ENCODE peak calls at places on chromosomes 7 and 10, in four cellular contexts. I, N, S and C are unnamed samples.

GRCh38 chr10:102395677-102396197 is at the start of gene NFKB2:
- DNase-seq in I (no peak), N (no peak), S (no peak), C (no peak)

GRCh38 chr7:84236398-84236797 is 41.8 kb upstream of the SEMA3A start:
- DNase-seq in I (no peak), N (peak; percentile 75), S (no peak), C (no peak)

GRCh38 chr7:81501220-81501619 is 268.6 kb downstream of the HGF start:
- DNase-seq in I (no peak), N (peak; percentile 83), S (no peak), C (no peak)

GRCh38 chr7:70271617-70272081 is 673.4 kb downstream of the AUTS2 start:
- DNase-seq in I (peak; percentile 48), N (peak; percentile 26), S (no peak), C (peak; percentile 66)

GRCh38 chr7:69399038-69399800 is 199.1 kb upstream of the AUTS2 start:
- DNase-seq in I (peak; percentile 64), N (no peak), S (no peak), C (no peak)

GRCh38 chr10:49539320-49539885 is 482 bp upstream of the ERCC6 start:
- DNase-seq in I (peak; percentile 10), N (peak; percentile 46), S (peak; percentile 36), C (peak; percentile 15)

GRCh38 chr10:118459642-118460193 is 117.6 kb upstream of the FAM204A start:
- DNase-seq in I (peak; percentile 64), N (peak; percentile 55), S (peak; percentile 59), C (peak; percentile 68)

GRCh38 chr10:100646033-100646432 is 99.3 kb upstream of the PAX2 start:
- DNase-seq in I (no peak), N (no peak), S (no peak), C (no peak)

GRCh38 chr10:111976557-111976956 is 207.0 kb downstream of the GPAM start:
- DNase-seq in I (no peak), N (no peak), S (no peak), C (no peak)

GRCh38 chr7:54812747-54813146 is 53.7 kb upstream of the SEC61G start:
- DNase-seq in I (no peak), N (no peak), S (no peak), C (no peak)

GRCh38 chr10:63703113-63703670 is 182.0 kb downstream of the REEP3 start:
- DNase-seq in I (no peak), N (peak; percentile 76), S (peak; percentile 33), C (no peak)

GRCh38 chr10:118971187-118971586 is 58.3 kb upstream of the NANOS1 start:
- DNase-seq in I (no peak), N (no peak), S (no peak), C (no peak)

GRCh38 chr7:12814107-12814506 is 126.7 kb downstream of the ARL4A start:
- DNase-seq in I (no peak), N (no peak), S (no peak), C (no peak)

GRCh38 chr7:143284591-143285453 is at the start of gene TMEM139:
- DNase-seq in I (peak; percentile 49), N (no peak), S (peak; percentile 80), C (no peak)

GRCh38 chr10:112650588-112651030 is 203.6 kb downstream of the VTI1A start:
- DNase-seq in I (no peak), N (peak; percentile 37), S (no peak), C (no peak)

GRCh38 chr7:27164381-27165088 is 802 bp downstream of the HOXA9 start:
- DNase-seq in I (no peak), N (no peak), S (no peak), C (no peak)

GRCh38 chr7:27166475-27167169 is 1.3 kb upstream of the HOXA9 start:
- DNase-seq in I (no peak), N (no peak), S (no peak), C (no peak)

GRCh38 chr7:27167170-27167505 is 1.8 kb upstream of the HOXA9 start:
- DNase-seq in I (no peak), N (no peak), S (no peak), C (no peak)

GRCh38 chr7:27165089-27165654 is at the start of gene HOXA9:
- DNase-seq in I (no peak), N (peak; percentile 75), S (no peak), C (no peak)

DNA sequence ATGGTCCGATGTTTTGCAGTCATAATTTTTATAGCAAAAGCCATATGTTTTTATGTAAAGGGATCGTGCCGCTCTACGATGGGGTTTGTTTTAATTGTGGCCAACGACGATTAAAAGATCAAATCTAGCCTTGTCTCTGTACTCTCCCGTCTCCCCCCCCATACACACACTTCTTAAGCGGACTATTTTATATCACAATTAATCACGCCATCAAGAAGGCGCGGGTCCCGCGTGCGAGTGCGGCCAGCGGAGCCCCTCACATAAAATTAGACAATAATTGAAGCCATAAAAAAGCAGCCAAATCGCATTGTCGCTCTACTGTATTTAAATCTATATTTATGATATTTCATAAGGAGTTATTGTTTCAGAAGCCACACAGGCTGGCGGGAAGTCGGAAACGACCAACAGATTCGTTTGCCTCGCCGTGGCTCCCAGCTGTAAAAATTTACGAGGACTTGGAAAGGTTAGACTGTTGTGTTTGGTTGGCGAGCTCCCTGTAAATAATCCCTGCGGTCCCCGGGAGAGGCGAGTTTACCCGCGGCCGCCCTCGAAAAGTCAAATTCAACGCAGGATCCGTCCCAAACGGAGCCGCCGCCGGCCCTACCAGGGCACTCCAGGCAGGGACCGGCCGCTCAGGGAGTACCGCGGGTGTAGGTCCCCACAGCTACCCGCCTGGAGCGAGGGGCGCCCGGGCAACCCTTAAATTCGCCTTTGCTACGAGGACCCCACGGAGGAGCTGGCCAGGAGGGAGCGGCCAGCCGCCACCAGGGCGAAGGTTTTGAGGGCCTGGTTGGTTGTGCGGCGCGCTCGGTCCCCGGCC is 528 bp upstream of the HOXA9 start:
- DNase-seq in I (no peak), N (no peak), S (no peak), C (no peak)
- H3K4me3 ChIP-seq in I (no peak overlapping the region), N (no peak overlapping the region), S (no peak overlapping the region), C (peak overlapping the region; percentile 26)

GRCh38 chr7:79806161-79806734 is 328.4 kb upstream of the GNAI1 start:
- DNase-seq in I (no peak), N (peak; percentile 62), S (no peak), C (no peak)
- TF ChIP-seq CTCF in I (peak; percentile 60), N (peak; percentile 61), S (no peak), C (peak; percentile 22)

DNA sequence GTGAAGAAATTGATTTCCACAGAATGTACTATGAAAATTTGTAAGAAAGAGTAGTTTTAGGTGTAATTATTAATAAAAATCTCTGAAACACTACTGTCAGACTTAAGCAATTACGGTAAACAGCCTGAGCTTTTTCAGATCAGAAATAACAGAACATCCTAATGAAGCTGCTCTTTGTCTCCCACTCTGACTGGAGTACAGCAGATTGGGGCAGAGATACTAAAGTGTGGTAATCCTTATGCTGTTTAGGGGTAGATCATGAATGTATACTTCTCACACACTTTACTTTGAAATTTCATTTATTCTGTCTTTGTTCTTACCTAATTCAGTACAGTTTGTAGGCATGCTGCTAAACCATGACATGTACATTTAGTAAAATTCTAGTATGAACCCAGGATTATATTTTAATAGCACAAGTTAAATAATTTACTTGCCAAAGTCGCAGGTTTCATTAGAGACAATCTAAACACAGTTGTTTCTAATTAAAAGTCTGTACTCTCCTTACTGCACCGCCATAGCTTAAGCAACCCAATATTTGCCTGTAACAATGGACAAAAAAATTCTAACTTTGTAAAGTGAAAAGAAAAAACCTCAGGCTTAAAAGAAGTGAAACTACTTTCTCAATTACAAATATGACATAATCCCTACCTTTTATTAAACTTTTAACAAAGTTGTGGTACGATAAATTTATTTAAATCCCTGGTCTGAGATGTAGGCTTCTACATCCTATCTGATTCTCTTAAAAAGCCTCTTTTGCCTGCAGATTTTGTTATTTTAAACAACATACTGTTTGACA is 88.8 kb downstream of the KMT2E start:
- DNase-seq in I (no peak), N (no peak), S (no peak), C (no peak)
- H3K36me3 ChIP-seq in I (peaks cover 66% of the 10 kb centered on the region), N (peaks cover 6% of the 10 kb centered on the region), S (no peaks in the 10 kb centered on the region), C (peaks cover 62% of the 10 kb centered on the region)

GRCh38 chr7:117200786-117201185 is 122.1 kb downstream of the WNT2 start:
- DNase-seq in I (no peak), N (no peak), S (no peak), C (no peak)
- H3K4me3 ChIP-seq in I (no peak overlapping the region), N (no peak overlapping the region), S (no peak overlapping the region), C (no peak overlapping the region)

GRCh38 chr10:13693783-13694450 is 107.2 kb downstream of the PRPF18 start:
- DNase-seq in I (no peak), N (no peak), S (no peak), C (no peak)
- TF ChIP-seq CTCF in I (no peak), N (no peak), S (no peak), C (no peak)